ENCODE peak calls at places on chromosomes 5 and 9, in eight cellular contexts. R, C, Y, I, W, T, S and H are unnamed samples.

GRCh38 chr5:127960126-127960744 is 123.3 kb upstream of the SLC12A2 start:
- DNase-seq in I (no peak), C (no peak), T (no peak), Y (no peak), R (no peak), W (no peak), S (peak), H (no peak)

GRCh38 chr5:100904259-100904822 is 1.3 kb upstream of the ST8SIA4 start:
- DNase-seq in T (no peak), S (no peak), Y (no peak), C (peak), R (no peak), I (peak), W (peak), H (no peak)

GRCh38 chr9:125444956-125445506 is 183.4 kb downstream of the GAPVD1 start:
- DNase-seq in C (no peak), T (no peak), I (no peak), S (no peak), Y (no peak), R (no peak), W (no peak), H (no peak)

GRCh38 chr5:175873090-175873454 is 1.7 kb downstream of the CPLX2 start:
- DNase-seq in S (no peak), C (no peak), I (no peak), R (no peak), Y (no peak), W (no peak), T (peak), H (no peak)

GRCh38 chr9:116323571-116323970 is 170.0 kb downstream of the PAPPA start:
- DNase-seq in I (no peak), R (no peak), Y (no peak), S (no peak), T (no peak), C (no peak), W (no peak), H (no peak)

GRCh38 chr9:107455461-107456155 is 34.0 kb downstream of the KLF4 start:
- DNase-seq in R (no peak), W (no peak), I (no peak), T (no peak), Y (no peak), C (no peak), S (no peak), H (no peak)

GRCh38 chr5:159033351-159033657 is 66.4 kb downstream of the EBF1 start:
- DNase-seq in C (no peak), Y (no peak), S (peak), R (no peak), I (no peak), T (no peak), W (peak), H (no peak)

GRCh38 chr5:71587709-71588532 is 781 bp downstream of the MCCC2 start:
- DNase-seq in Y (no peak), R (no peak), C (no peak), I (no peak), W (no peak), S (peak), T (no peak), H (peak)

GRCh38 chr5:103620851-103621547 is 58.4 kb upstream of the NUDT12 start:
- DNase-seq in Y (no peak), T (no peak), R (no peak), I (no peak), C (no peak), W (peak), S (no peak), H (no peak)

GRCh38 chr9:109416135-109416706 is 81.9 kb downstream of the PTPN3 start:
- DNase-seq in W (no peak), I (no peak), S (no peak), Y (no peak), R (no peak), C (peak), T (no peak), H (no peak)
- H3K4me3 ChIP-seq in W (no peak), I (peak), S (no peak), Y (no peak), R (no peak), C (no peak), T (no peak), H (no peak)

GRCh38 chr9:124132671-124133147 is 121.1 kb downstream of the LHX2 start:
- DNase-seq in R (no peak), C (peak), T (no peak), Y (no peak), W (no peak), S (peak), I (no peak), H (peak)

GRCh38 chr9:124130277-124131075 is 118.9 kb downstream of the LHX2 start:
- DNase-seq in C (no peak), T (no peak), I (peak), S (no peak), Y (no peak), R (no peak), W (no peak), H (no peak)

GRCh38 chr9:124134526-124134925 is 123.0 kb downstream of the LHX2 start:
- DNase-seq in W (no peak), R (no peak), I (no peak), C (peak), S (no peak), Y (no peak), T (no peak), H (no peak)

GRCh38 chr9:124135813-124136365 is 121.9 kb upstream of the NEK6 start:
- DNase-seq in R (no peak), T (no peak), W (no peak), S (no peak), I (no peak), C (peak), Y (no peak), H (no peak)

DNA sequence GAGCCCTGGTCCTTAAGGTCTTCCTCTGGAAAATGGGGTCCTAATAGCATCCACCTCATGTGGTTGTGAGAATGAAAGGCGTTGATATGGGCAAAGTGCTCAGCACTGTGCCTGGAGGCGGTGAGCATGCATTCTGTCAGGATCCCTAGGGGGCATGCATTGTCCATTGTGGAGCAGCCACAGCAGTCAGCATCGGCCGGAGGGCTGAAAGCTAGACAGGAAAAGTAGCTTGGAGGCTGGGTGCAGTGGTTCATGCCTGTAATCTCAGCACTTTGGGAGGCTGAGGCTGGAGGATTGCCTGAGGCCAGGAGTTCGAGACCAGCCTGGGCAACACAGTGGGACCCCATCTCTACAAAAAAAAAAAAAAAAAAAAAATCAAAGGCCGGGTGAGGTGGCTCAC is 122.2 kb downstream of the LHX2 start:
- DNase-seq in S (peak), C (peak), R (no peak), Y (peak), W (peak), T (no peak), I (peak), H (peak)
- TF ChIP-seq CTCF in S (peak), C (no peak), R (peak), Y (peak), W (peak), T (no peak), I (peak), H (peak)

GRCh38 chr5:91474201-91474600 is 91.1 kb upstream of the ARRDC3 start:
- DNase-seq in I (no peak), C (no peak), S (peak), T (no peak), R (no peak), Y (no peak), W (peak), H (no peak)

GRCh38 chr5:91468643-91469422 is 85.7 kb upstream of the ARRDC3 start:
- DNase-seq in Y (no peak), S (peak), W (peak), C (no peak), R (no peak), I (no peak), T (no peak), H (peak)

GRCh38 chr5:91464886-91465646 is 81.9 kb upstream of the ARRDC3 start:
- DNase-seq in S (no peak), T (no peak), Y (peak), I (no peak), C (no peak), W (peak), R (no peak), H (no peak)

DNA sequence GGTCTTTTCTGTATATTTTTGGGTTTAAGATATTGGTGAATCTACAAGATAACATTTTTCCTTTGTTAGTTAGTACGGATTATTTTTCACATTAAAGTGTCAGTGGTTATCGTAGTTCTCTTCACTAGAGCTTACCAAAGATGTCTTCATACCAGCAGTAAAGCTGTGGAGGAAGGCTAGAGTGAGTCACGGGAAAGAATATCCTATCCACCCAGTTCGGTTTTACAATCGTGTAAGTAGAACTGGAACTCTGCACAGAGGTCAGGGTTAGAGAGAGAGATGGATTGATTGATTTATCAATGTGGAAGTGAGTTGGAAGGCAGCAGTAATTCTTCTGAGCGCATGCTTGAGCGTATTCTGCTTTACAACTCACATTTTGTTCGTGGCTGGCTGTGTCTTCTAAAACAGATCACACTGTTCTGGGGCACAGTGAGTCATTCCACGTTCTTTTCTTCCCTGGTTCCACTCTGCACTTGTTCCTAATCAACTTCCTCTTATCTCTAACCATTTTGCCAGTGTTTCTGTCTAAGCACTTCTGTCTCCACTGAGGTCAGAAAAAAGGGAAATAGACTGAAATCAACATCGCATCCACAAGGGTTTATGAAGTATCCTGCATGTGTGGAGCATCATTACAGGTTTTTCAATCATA is 86.5 kb upstream of the ARRDC3 start:
- DNase-seq in T (no peak), W (peak), Y (peak), I (no peak), S (peak), C (no peak), R (no peak), H (peak)
- H3K4me3 ChIP-seq in T (no peak), W (no peak), Y (no peak), I (no peak), S (no peak), C (no peak), R (no peak), H (peak)

GRCh38 chr5:7873216-7873615 is 4.3 kb downstream of the MTRR start:
- DNase-seq in Y (no peak), W (no peak), R (no peak), C (no peak), S (no peak), T (no peak), I (no peak), H (no peak)

GRCh38 chr5:7869474-7870136 is 657 bp downstream of the MTRR start:
- DNase-seq in Y (no peak), I (no peak), R (no peak), T (no peak), S (peak), W (no peak), C (no peak), H (no peak)

GRCh38 chr5:7868773-7869473 is at the start of the genes FASTKD3 and MTRR:
- DNase-seq in C (peak), T (peak), R (peak), S (peak), I (peak), Y (peak), W (peak), H (peak)

GRCh38 chr5:7872517-7873149 is 3.7 kb downstream of the MTRR start:
- DNase-seq in I (no peak), R (no peak), S (no peak), Y (no peak), C (no peak), W (no peak), T (no peak), H (no peak)

DNA sequence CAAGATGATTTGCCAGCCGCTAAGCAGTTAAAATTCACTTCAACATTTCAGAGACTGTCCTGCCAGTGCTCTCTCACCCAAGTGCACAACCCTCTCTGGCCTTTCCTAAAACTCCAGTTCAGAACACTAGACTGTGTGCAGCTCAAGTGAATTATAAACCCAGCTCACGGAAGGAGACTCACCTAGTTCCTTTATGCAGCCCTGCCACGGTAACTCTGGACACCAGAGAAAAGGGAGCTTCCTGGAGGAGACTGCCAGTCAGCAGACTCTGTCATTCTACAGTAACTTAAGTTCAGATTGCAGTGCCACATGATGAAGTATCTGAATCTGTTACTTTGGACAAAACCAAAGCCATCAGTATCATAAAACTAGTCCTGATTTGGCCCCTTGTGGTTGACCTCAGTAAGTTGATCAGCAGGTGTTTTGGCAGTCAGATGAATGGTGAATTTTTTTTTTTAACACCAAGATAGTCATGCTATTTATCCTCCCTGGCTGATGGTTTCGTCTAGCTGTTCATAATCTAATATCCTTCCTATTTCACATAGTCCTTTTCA is 2.7 kb downstream of the MTRR start:
- DNase-seq in I (no peak), Y (no peak), R (no peak), S (no peak), T (no peak), C (no peak), W (no peak), H (no peak)
- TF ChIP-seq CTCF in I (no peak), Y (no peak), R (no peak), S (no peak), T (no peak), C (no peak), W (no peak), H (no peak)

GRCh38 chr5:177301503-177302165 is 1.9 kb downstream of the RAB24 start:
- DNase-seq in C (peak), S (no peak), I (no peak), T (no peak), W (no peak), Y (no peak), R (no peak), H (no peak)
- H3K4me3 ChIP-seq in C (no peak), S (no peak), I (no peak), T (no peak), W (no peak), Y (no peak), R (no peak), H (no peak)

DNA sequence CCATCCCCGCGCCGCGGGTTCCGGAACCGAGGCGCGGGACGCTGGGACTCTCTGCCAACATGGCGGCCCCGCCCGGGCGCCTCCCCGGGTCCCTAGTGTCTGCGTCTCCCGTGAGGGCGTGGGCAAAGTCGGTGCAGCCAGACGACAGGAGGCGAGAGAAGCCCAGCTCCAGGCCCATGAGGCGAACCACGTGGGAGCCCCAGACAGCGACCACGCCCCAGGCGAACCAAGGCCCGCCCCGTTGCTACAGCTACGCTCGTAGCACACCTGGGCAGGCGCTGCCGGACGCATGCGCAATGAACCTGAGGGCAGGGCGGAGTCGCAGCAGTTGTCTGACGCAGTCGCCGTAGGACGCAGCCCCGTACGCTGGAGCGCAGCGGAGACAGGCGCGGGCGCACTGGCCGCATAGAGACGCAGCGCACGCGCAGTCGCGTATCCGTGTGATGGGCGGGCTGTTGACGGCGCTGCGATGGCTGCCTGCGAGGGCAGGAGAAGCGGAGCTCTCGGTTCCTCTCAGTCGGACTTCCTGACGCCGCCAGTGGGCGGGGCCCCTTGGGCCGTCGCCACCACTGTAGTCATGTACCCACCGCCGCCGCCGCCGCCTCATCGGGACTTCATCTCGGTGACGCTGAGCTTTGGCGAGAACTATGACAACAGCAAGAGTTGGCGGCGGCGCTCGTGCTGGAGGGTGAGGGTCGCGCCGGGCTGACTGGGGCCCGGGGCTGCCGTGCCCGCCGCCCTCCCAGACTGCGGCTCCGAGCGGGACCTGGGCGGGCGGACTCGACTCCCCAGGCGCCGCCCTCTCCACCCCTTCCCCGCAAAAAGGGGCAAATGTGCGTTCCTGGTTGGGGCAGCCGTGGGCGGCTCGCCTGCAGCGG is at the start of gene MAN1B1:
- DNase-seq in R (peak), C (peak), S (peak), Y (peak), W (peak), I (peak), T (peak), H (peak)
- TF ChIP-seq CTCF in R (no peak), C (no peak), S (no peak), Y (no peak), W (no peak), I (no peak), T (no peak), H (no peak)

GRCh38 chr9:136439550-136440408 is at the start of gene INPP5E:
- DNase-seq in I (peak), W (peak), T (peak), C (peak), Y (peak), R (no peak), S (peak), H (peak)
- H3K4me3 ChIP-seq in I (peak), W (peak), T (peak), C (peak), Y (peak), R (peak), S (peak), H (peak)